ENCODE peak calls at places on chromosomes 1 and 21, in seven cellular contexts. F is endodermal cell, N is astrocyte, G is A673, P is psoas muscle, Y is IMR-90, L is Peyer's patch. Q is an unnamed sample.

GRCh38 chr1:156053770-156054499 is at the start of gene UBQLN4:
- DNase-seq in F (peak), N (peak), G (peak), P (peak), Y (peak), L (peak), Q (peak)

GRCh38 chr1:8813016-8813763 is 4.2 kb downstream of the RERE start:
- DNase-seq in F (no peak), N (peak), G (no peak), P (no peak), Y (peak), L (no peak), Q (no peak)

GRCh38 chr1:43938892-43939587 is 5.4 kb downstream of the ARTN start:
- DNase-seq in F (no peak), N (no peak), G (no peak), P (peak), Y (no peak), L (no peak), Q (no peak)

GRCh38 chr21:33855190-33855589 is 60.4 kb downstream of the ATP5PO start:
- DNase-seq in F (peak), N (no peak), G (no peak), P (no peak), Y (no peak), L (no peak), Q (no peak)

GRCh38 chr1:204108312-204109141 is 35.6 kb downstream of the SOX13 start:
- DNase-seq in F (peak), N (no peak), G (peak), P (no peak), Y (no peak), L (no peak), Q (no peak)

GRCh38 chr1:237041795-237042466 is at the start of gene RYR2:
- DNase-seq in F (peak), N (no peak), G (peak), P (no peak), Y (no peak), L (no peak), Q (no peak)

GRCh38 chr21:44934797-44935532 is 4.9 kb upstream of the SLX9 start:
- DNase-seq in F (no peak), N (no peak), G (no peak), P (peak), Y (no peak), L (no peak), Q (no peak)

GRCh38 chr1:27513521-27513920 is 23.6 kb upstream of the WASF2 start:
- DNase-seq in F (peak), N (no peak), G (no peak), P (no peak), Y (no peak), L (no peak), Q (no peak)

GRCh38 chr1:50974618-50974935 is 4.5 kb downstream of the CDKN2C start:
- DNase-seq in F (no peak), N (no peak), G (no peak), P (no peak), Y (no peak), L (no peak), Q (no peak)

GRCh38 chr21:46079357-46080170 is 18.3 kb upstream of the COL6A2 start:
- DNase-seq in F (peak), N (peak), G (peak), P (peak), Y (peak), L (peak), Q (peak)

GRCh38 chr1:31783846-31784245 is 19.7 kb upstream of the ADGRB2 start:
- DNase-seq in F (peak), N (no peak), G (no peak), P (peak), Y (no peak), L (peak), Q (no peak)

GRCh38 chr21:42560517-42561179 is 47.0 kb downstream of the SLC37A1 start:
- DNase-seq in F (no peak), N (no peak), G (no peak), P (no peak), Y (no peak), L (peak), Q (no peak)

GRCh38 chr1:199396456-199396855 is 631.1 kb upstream of the NR5A2 start:
- DNase-seq in F (no peak), N (peak), G (no peak), P (no peak), Y (no peak), L (no peak), Q (no peak)

GRCh38 chr1:242196101-242196500 is 197.2 kb upstream of the MAP1LC3C start:
- DNase-seq in F (no peak), N (no peak), G (no peak), P (no peak), Y (no peak), L (no peak), Q (no peak)

GRCh38 chr21:33825898-33826297 is 89.7 kb downstream of the ATP5PO start:
- DNase-seq in F (no peak), N (peak), G (no peak), P (no peak), Y (peak), L (no peak), Q (no peak)

GRCh38 chr1:23251812-23252211 is 34.5 kb upstream of the HTR1D start:
- DNase-seq in F (no peak), N (no peak), G (no peak), P (no peak), Y (peak), L (no peak), Q (no peak)

GRCh38 chr1:216601427-216601751 is 121.8 kb downstream of the ESRRG start:
- DNase-seq in F (no peak), N (no peak), G (no peak), P (no peak), Y (no peak), L (no peak), Q (no peak)

GRCh38 chr1:213535679-213536078 is 452.1 kb upstream of the PROX1 start:
- DNase-seq in F (no peak), N (no peak), G (no peak), P (no peak), Y (no peak), L (no peak), Q (no peak)

GRCh38 chr1:77536813-77537212 is 145.6 kb downstream of the ZZZ3 start:
- DNase-seq in F (no peak), N (peak), G (peak), P (no peak), Y (peak), L (no peak), Q (peak)

GRCh38 chr1:66546045-66546810 is 12.3 kb downstream of the SGIP1 start:
- DNase-seq in F (no peak), N (no peak), G (no peak), P (no peak), Y (peak), L (no peak), Q (no peak)

GRCh38 chr1:7842517-7842916 is 10.3 kb downstream of the UTS2 start:
- DNase-seq in F (no peak), N (no peak), G (no peak), P (no peak), Y (no peak), L (no peak), Q (no peak)

GRCh38 chr1:98205291-98206017 is 284.6 kb upstream of the DPYD start:
- DNase-seq in F (no peak), N (no peak), G (no peak), P (no peak), Y (no peak), L (no peak), Q (no peak)

GRCh38 chr1:165887877-165888551 is 60.6 kb downstream of the UCK2 start:
- DNase-seq in F (no peak), N (no peak), G (no peak), P (no peak), Y (no peak), L (no peak), Q (no peak)

GRCh38 chr1:89306273-89306672 is 33.6 kb upstream of the GBP5 start:
- DNase-seq in F (no peak), N (no peak), G (no peak), P (no peak), Y (no peak), L (no peak), Q (no peak)

GRCh38 chr1:177770096-177770495 is 199.8 kb downstream of the SEC16B start:
- DNase-seq in F (no peak), N (no peak), G (no peak), P (no peak), Y (no peak), L (no peak), Q (no peak)

GRCh38 chr1:41442697-41443251 is 41.7 kb downstream of the EDN2 start:
- DNase-seq in F (no peak), N (peak), G (no peak), P (no peak), Y (no peak), L (no peak), Q (no peak)

GRCh38 chr1:7669559-7670208 is 101.4 kb upstream of the VAMP3 start:
- DNase-seq in F (peak), N (no peak), G (peak), P (peak), Y (peak), L (peak), Q (peak)

GRCh38 chr1:85607126-85607912 is 26.8 kb downstream of the CCN1 start:
- DNase-seq in F (peak), N (peak), G (peak), P (no peak), Y (peak), L (no peak), Q (peak)

GRCh38 chr1:204212715-204213114 is 1.1 kb downstream of the GOLT1A start:
- DNase-seq in F (peak), N (no peak), G (no peak), P (no peak), Y (no peak), L (no peak), Q (no peak)

GRCh38 chr1:204151562-204152309 is at the start of gene ETNK2:
- DNase-seq in F (peak), N (peak), G (peak), P (peak), Y (peak), L (peak), Q (no peak)

GRCh38 chr1:24216254-24216653 is 29.2 kb upstream of the IFNLR1 start:
- DNase-seq in F (peak), N (no peak), G (no peak), P (no peak), Y (no peak), L (no peak), Q (no peak)

GRCh38 chr1:163875927-163876320 is 554.2 kb downstream of the NUF2 start:
- DNase-seq in F (no peak), N (peak), G (no peak), P (no peak), Y (peak), L (no peak), Q (no peak)

GRCh38 chr21:34336756-34337391 is 26.9 kb upstream of the KCNE2 start:
- DNase-seq in F (no peak), N (no peak), G (no peak), P (no peak), Y (peak), L (no peak), Q (peak)

GRCh38 chr1:223486366-223486765 is 93.2 kb downstream of the CCDC185 start:
- DNase-seq in F (no peak), N (no peak), G (no peak), P (no peak), Y (no peak), L (no peak), Q (no peak)

GRCh38 chr1:94416901-94417701 is 1.1 kb upstream of the ABCD3 start:
- DNase-seq in F (peak), N (peak), G (peak), P (no peak), Y (peak), L (no peak), Q (peak)

GRCh38 chr1:220750126-220750525 is 2.0 kb downstream of the MTARC2 start:
- DNase-seq in F (no peak), N (no peak), G (no peak), P (no peak), Y (no peak), L (no peak), Q (no peak)

GRCh38 chr1:9174243-9174642 is 45.3 kb upstream of the GPR157 start:
- DNase-seq in F (no peak), N (no peak), G (no peak), P (no peak), Y (no peak), L (no peak), Q (no peak)

GRCh38 chr21:25790122-25790951 is 55.6 kb downstream of the GABPA start:
- DNase-seq in F (peak), N (peak), G (peak), P (no peak), Y (peak), L (no peak), Q (peak)
- H3K4me3 ChIP-seq in F (no peak), N (peak), G (peak), P (peak), Y (peak), L (peak), Q (peak)

DNA sequence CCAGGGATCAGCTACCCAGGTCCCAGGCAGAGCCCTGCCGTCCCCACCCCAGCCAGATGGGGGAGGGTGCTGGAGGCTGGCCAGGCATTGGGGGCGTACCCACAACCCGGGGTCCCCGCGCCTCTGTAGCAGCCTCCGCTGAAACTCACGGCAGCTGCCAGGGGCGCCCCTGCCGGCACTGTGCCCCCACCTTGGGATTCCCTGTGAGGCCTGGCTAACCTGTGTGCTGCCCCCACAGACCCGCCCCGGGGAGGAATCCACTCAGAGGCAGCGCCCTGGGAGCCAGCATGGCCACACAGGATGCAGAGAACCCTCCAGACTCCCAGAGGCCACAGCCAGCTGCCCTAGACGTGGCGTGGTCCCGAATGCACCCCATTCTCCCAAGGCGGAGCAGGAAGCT is 3.8 kb downstream of the DVL1 start:
- DNase-seq in F (no peak), N (no peak), G (no peak), P (no peak), Y (no peak), L (no peak), Q (no peak)
- H3K4me3 ChIP-seq in F (no peak), N (no peak), G (no peak), P (peak), Y (no peak), L (peak), Q (no peak)

DNA sequence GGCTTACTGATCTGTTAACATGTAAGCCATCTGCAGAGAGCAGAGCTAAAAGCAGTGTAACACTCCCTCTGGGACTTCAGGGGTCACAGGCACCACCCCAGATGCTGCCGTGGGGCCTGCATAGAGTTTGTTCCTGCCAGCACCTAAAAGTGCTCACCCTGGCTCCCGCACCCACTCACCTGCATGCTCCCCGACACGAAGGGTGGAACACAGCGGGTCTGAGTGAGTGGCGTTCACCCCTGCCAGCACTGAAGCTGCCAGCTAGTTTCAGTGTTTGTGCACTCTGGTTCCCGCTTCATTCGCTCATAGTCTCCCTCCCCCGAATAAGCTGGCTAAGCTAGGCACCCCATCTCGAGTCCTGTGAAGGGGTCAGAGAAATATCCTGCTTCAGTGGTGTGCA is 1681.0 kb downstream of the NCAM2 start:
- DNase-seq in F (no peak), N (no peak), G (no peak), P (no peak), Y (no peak), L (no peak), Q (no peak)
- H3K4me3 ChIP-seq in F (no peak), N (no peak), G (no peak), P (no peak), Y (no peak), L (no peak), Q (no peak)

GRCh38 chr1:179745743-179746142 is 2.7 kb downstream of the FAM163A start:
- DNase-seq in F (no peak), N (no peak), G (no peak), P (no peak), Y (no peak), L (no peak), Q (no peak)

GRCh38 chr1:179745131-179745611 is 2.1 kb downstream of the FAM163A start:
- DNase-seq in F (peak), N (no peak), G (no peak), P (no peak), Y (no peak), L (no peak), Q (no peak)

GRCh38 chr1:179742717-179743678 is at the start of gene FAM163A:
- DNase-seq in F (peak), N (no peak), G (peak), P (no peak), Y (no peak), L (no peak), Q (no peak)

GRCh38 chr1:179743679-179744400 is 749 bp downstream of the FAM163A start:
- DNase-seq in F (peak), N (no peak), G (no peak), P (no peak), Y (no peak), L (no peak), Q (no peak)

DNA sequence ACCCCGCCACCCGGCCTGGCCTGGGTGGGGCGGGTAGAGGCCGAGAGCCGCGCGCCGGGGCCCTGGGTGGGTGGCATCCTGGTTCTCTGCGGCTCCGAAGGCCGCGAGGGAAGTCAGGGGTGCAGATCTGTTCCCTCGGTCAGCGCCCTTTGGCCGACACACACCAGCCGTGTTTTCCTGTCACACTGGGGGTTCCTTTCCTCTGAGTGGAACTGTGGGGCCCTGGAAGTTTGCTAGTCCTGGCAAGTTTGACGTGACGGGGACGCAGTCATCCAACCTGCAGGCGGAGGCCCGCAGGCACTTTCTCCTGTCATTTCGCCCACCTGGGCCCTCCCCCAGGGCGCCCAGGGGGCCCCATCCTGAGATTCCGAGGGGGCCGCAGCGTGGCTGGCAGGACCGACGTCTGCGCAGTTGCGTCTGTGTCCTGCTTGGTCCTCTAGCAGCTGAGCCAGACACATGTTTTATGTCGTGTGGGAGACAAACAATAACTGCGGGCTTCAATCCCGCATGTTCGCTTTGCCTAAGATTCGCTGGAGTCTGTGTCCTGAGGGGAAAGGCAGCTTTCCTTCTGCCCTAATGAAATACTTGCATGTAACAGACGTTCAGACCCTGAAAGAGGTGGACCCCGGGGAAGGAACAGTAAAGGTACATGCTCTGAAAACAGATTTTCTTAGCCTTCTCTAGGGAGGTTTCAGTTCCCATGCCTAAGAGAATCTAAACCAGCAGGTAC is 1.5 kb downstream of the FAM163A start:
- DNase-seq in F (peak), N (no peak), G (no peak), P (no peak), Y (no peak), L (no peak), Q (no peak)
- H3K4me3 ChIP-seq in F (no peak), N (no peak), G (no peak), P (peak), Y (no peak), L (peak), Q (no peak)

GRCh38 chr1:53421208-53421607 is 38.0 kb upstream of the DMRTB1 start:
- DNase-seq in F (peak), N (no peak), G (no peak), P (no peak), Y (no peak), L (no peak), Q (no peak)
- H3K4me3 ChIP-seq in F (peak), N (no peak), G (no peak), P (no peak), Y (no peak), L (no peak), Q (no peak)

DNA sequence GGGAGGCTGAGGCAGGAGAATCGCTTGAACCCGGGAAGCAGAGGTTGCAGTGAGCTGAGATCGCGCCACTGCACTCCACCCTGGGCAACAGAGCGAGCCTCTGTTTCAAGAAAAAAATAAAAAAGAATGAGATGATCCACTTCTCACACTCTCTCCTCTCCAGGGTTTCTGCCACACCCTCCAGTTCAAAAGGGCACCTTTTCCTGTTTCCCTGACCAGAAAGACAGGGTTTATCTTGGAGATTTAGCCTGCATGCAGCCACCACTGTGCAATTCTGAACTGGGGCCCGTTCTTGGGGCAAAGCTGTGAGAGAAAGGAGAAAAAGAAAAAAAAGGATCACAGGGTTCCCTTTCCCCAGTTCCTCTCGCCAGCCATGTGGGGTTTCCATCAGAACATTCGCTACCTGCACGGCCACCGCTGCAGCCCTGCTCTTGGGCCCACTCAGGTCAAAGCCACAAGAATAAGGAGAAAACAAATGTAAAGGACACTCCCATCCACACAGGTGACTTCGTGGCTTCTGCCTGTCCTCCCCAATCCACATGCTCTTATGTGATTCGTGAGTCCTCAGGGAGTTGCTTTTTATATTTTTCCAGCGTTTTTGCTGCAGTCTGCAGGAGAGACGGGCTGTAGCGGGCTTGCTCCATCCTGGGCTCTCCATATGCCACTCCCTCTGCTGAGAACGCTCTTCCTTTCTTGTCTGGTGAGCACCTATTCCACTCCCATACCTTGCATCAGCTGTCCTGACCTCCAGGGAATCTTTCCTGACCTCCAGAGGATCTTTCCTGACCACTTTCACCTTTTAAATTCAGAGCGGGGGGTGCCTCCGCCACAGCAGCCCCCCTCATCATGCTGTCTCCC is 26.4 kb downstream of the GNG4 start:
- DNase-seq in F (no peak), N (no peak), G (no peak), P (no peak), Y (no peak), L (no peak), Q (no peak)
- H3K4me3 ChIP-seq in F (no peak), N (no peak), G (no peak), P (no peak), Y (no peak), L (no peak), Q (no peak)